ENCODE peak calls at places on chromosomes 5 and 9, in five cellular contexts. E is H54, I is transverse colon, Y is iPS-NIHi11, G is HAP-1. Z is an unnamed sample.

GRCh38 chr9:109247228-109247627 is 73.6 kb downstream of the EPB41L4B start:
- DNase-seq in I (no peak), G (no peak), E (no peak), Y (no peak), Z (no peak)

GRCh38 chr9:87682618-87683017 is 43.3 kb upstream of the CTSL start:
- DNase-seq in G (no peak), I (no peak), E (no peak), Y (no peak), Z (no peak)

GRCh38 chr5:103886826-103887225 is 324.2 kb upstream of the NUDT12 start:
- DNase-seq in I (no peak), Y (no peak), E (no peak), G (no peak), Z (no peak)

GRCh38 chr5:67209141-67209771 is 12.7 kb upstream of the CD180 start:
- DNase-seq in I (peak), E (peak), Y (peak), G (peak), Z (peak)

GRCh38 chr5:167936944-167937627 is 354.4 kb upstream of the WWC1 start:
- DNase-seq in G (no peak), Y (no peak), I (no peak), E (no peak), Z (no peak)

GRCh38 chr5:108669493-108669892 is 78.2 kb upstream of the FER start:
- DNase-seq in E (no peak), G (peak), Y (no peak), I (no peak), Z (no peak)

GRCh38 chr5:175893466-175893865 is 22.1 kb downstream of the CPLX2 start:
- DNase-seq in I (no peak), Y (no peak), G (no peak), E (no peak), Z (no peak)

GRCh38 chr5:59795141-59795540 is 98.4 kb downstream of the PDE4D start:
- DNase-seq in Y (no peak), E (no peak), G (no peak), I (no peak), Z (no peak)

GRCh38 chr5:68344447-68345111 is 129.0 kb downstream of the PIK3R1 start:
- DNase-seq in I (no peak), Y (no peak), E (no peak), G (no peak), Z (no peak)

GRCh38 chr9:89748831-89749499 is 144.2 kb downstream of the GADD45G start:
- DNase-seq in E (no peak), I (no peak), Y (no peak), G (no peak), Z (no peak)

GRCh38 chr9:132411091-132411508 is 1.1 kb downstream of the CFAP77 start:
- DNase-seq in Y (peak), G (peak), I (peak), E (peak), Z (no peak)